ENCODE peak calls at places on chromosome 16, in four cellular contexts. W is neural progenitor cell, M is GM23338, U is GM23248. Z is an unnamed sample.

GRCh38 chr16:29820730-29821662 is 734 bp downstream of the MVP start:
- DNase-seq in U (peak; percentile 60), M (no peak), W (no peak), Z (no peak)

GRCh38 chr16:3919413-3919812 is 38.9 kb upstream of the CREBBP start:
- DNase-seq in W (no peak), M (no peak), U (no peak), Z (no peak)

GRCh38 chr16:2102471-2102870 is 33.2 kb downstream of the PKD1 start:
- DNase-seq in M (no peak), W (no peak), U (no peak), Z (no peak)

GRCh38 chr16:15899538-15900100 is 11.2 kb upstream of the CEP20 start:
- DNase-seq in W (no peak), M (no peak), U (peak; percentile 84), Z (peak; percentile 99)

GRCh38 chr16:89431158-89431584 is 59.2 kb downstream of the ANKRD11 start:
- DNase-seq in M (no peak), W (no peak), U (peak; percentile 95), Z (no peak)

GRCh38 chr16:82011199-82011641 is at the start of gene SDR42E1:
- DNase-seq in U (no peak), W (no peak), M (peak; percentile 13), Z (peak; percentile 91)

GRCh38 chr16:29825145-29826044 is 5.1 kb downstream of the MVP start:
- DNase-seq in U (peak; percentile 89), M (no peak), W (peak; percentile 41), Z (no peak)

GRCh38 chr16:25608002-25608401 is 83.8 kb upstream of the HS3ST4 start:
- DNase-seq in U (no peak), M (no peak), W (no peak), Z (no peak)

GRCh38 chr16:10831899-10832886 is 13.6 kb upstream of the TVP23A start:
- DNase-seq in M (no peak), U (no peak), W (no peak), Z (no peak)
- TF ChIP-seq EZH2phosphoT487 in M (no peak), U (no peak), W (no peak), Z (no peak)

GRCh38 chr16:50762241-50762640 is 20.4 kb downstream of the CYLD start:
- DNase-seq in U (no peak), W (no peak), M (no peak), Z (no peak)

GRCh38 chr16:50765866-50766265 is 24.0 kb downstream of the CYLD start:
- DNase-seq in W (no peak), M (no peak), U (no peak), Z (no peak)

GRCh38 chr16:50765246-50765645 is 23.4 kb downstream of the CYLD start:
- DNase-seq in U (no peak), W (no peak), M (no peak), Z (no peak)

GRCh38 chr16:50761276-50761675 is 19.4 kb downstream of the CYLD start:
- DNase-seq in M (no peak), U (no peak), W (no peak), Z (no peak)

DNA sequence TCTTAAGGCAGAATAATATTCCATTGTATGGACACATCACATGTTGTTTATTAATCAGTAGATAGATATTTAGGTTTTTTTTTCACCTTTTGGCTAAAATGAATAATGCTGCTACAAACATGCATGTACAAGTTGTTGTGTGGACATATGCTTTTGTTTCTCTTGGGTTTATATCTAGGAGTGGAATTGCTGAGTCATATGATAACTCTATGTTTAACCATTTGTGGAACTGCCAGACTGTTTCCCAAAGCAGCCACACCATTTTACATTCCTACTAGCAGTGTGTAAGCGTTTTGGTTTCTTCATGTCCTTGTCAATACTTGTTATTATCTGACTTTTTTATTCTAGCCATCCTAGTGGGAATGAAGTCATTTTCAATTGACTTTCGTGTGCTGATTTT is 21.3 kb downstream of the CYLD start:
- DNase-seq in U (peak; percentile 30), W (no peak), M (no peak), Z (no peak)
- TF ChIP-seq EZH2phosphoT487 in U (no peak), W (no peak), M (no peak), Z (no peak)

GRCh38 chr16:31528726-31529397 is 1.2 kb downstream of the AHSP start:
- DNase-seq in U (peak; percentile 28), M (peak; percentile 70), W (no peak), Z (no peak)

GRCh38 chr16:31531096-31531495 is 3.4 kb downstream of the AHSP start:
- DNase-seq in W (no peak), U (no peak), M (no peak), Z (no peak)

GRCh38 chr16:31530405-31530804 is 2.7 kb downstream of the AHSP start:
- DNase-seq in M (no peak), W (no peak), U (no peak), Z (no peak)

GRCh38 chr16:31527617-31528287 is at the start of gene AHSP:
- DNase-seq in M (peak; percentile 52), U (no peak), W (no peak), Z (no peak)

GRCh38 chr16:31529398-31530312 is 2.0 kb downstream of the AHSP start:
- DNase-seq in M (peak; percentile 60), W (peak; percentile 49), U (peak; percentile 28), Z (no peak)
- TF ChIP-seq EZH2phosphoT487 in M (no peak), W (no peak), U (no peak), Z (no peak)

DNA sequence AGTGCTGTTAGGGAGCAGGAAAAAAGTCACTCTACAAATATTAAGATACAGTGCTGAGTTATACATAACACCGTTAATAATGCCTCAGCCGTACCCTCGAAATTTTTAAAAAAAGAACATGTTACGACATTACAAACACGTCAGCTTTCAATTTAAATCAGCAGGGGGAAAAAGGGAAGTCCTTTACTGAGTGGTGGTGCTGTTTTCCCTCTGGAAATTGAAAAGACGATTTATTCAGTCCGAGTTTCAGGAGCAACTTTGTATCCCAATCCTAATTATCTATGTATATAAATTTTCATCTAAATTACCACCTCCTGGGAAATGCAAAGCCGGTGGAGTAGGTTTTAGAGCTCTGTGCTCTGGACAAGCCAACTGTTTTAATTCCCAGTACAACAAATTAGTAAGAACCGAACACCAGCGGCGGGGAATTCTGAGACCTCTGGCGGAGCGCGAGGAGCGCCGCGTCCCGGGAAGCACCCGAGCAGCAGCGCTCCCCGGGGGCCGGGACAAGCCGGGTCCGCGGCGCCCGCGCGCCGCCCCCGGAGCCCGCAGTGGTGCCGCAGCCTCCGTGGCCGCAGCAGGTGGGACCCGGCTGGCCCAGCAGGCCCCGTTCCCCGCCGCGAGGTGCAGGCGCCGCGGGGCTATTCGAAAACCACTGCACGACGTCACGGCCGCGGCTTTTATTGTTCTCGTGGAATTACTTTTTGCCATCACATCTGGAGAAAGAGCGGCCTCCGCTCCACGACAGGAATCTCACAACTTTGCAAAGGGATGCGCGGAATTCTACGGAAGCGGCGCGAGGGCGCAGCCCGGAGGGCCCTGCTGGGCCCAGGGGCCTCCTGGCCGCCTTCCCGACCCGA is 1.0 kb downstream of the NETO2 start:
- DNase-seq in W (peak; percentile 68), U (peak; percentile 61), M (peak; percentile 28), Z (no peak)
- TF ChIP-seq EZH2phosphoT487 in W (no peak), U (no peak), M (no peak), Z (no peak)

GRCh38 chr16:86604436-86605220 is 26.3 kb downstream of the FOXL1 start:
- DNase-seq in U (no peak), M (no peak), W (no peak), Z (no peak)
- TF ChIP-seq EZH2phosphoT487 in U (no peak), M (no peak), W (no peak), Z (no peak)

DNA sequence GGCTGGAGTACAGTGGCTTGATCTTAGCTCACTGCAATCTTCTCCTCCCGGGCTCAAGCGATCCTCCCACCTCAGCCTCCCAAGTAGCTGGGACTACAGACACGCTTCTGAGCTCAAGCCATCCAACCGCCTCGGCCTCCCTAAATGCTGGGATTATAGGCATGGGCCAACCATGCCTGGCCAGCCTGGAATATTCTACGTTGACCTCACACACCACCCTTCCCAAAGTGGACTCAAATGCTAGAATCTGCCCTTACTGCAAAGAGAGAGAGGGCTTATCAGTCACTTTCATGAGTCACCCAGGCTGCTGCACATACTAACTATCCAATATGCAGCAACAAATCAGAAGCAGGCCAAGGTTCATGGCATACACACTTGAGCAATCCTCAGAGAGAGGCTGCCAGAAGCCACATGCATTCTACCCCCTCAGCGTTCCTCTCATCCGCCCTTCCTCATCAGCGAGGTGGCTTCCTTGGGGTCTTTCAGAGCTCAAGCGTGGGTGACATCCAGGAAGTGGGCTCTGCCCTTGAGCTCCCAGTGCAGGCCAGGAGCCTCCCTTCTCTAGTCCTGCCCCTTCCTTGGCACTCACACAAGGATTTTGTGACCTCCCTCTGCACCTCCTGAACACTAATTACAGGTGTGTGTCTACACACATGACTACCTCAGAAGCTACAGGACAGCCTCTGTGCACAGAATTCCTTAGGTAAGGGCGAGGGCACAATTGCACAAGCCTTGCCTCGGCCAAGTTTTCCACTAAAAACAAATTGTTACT is 24.8 kb upstream of the SIAH1 start:
- DNase-seq in W (no peak), M (no peak), U (peak; percentile 94), Z (no peak)
- TF ChIP-seq EZH2phosphoT487 in W (no peak), M (no peak), U (no peak), Z (no peak)

GRCh38 chr16:10577305-10578202 is 2.8 kb downstream of the EMP2 start:
- DNase-seq in U (peak; percentile 40), M (peak; percentile 42), W (peak; percentile 45), Z (no peak)
- TF ChIP-seq EZH2phosphoT487 in U (no peak), M (no peak), W (no peak), Z (no peak)

DNA sequence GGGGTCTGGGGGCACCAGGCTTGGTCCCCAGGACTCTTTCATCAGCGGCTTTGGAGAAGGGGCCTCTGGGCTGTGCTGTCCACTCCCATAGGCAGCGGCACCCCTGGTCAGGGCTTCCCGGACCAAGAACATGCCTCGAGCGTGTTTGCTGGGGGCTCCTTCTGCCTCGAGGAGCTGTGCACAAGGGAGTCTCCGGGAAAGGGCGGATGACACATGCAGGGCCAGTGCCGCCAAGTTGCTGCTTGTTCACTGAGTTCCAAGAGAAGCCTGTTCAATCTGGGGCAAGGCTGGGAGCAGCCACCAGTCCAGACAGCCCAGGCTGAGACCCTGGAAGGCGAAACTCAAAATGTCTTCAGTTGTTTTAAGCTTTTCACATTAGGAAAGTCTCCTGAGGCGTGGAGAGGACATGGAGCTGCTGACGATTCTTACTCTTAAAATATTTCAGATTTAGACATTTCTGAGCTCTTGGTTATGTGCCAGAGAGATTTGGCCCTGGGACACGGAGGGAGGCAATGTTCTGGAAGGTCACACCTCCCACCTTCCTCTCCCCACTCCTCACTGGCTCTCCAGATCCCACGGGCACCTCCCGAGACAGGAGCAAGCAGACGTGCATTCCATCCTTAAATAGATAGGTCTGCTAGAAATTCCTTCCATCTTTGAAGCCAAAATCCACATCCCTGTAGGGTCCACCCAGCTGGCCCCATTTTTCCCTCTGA is 84.4 kb upstream of the ZNF469 start:
- DNase-seq in M (no peak), U (peak; percentile 90), W (no peak), Z (no peak)
- TF ChIP-seq EZH2phosphoT487 in M (no peak), U (no peak), W (no peak), Z (no peak)

GRCh38 chr16:86964846-86965245 is 352.3 kb downstream of the C16orf95 start:
- DNase-seq in M (no peak), W (no peak), U (no peak), Z (no peak)
- TF ChIP-seq EZH2phosphoT487 in M (no peak), W (no peak), U (no peak), Z (no peak)